ENCODE peak calls at places on chromosomes 5 and 9, in six cellular contexts. One of them, this sample, is unnamed.

GRCh38 chr5:168413062-168413461 is 73.2 kb upstream of the RARS1 start:
- DNase-seq in K562: no peak
- DNase-seq in GM12878: no peak
- DNase-seq in HCT116: peak
- DNase-seq in H1: no peak
- DNase-seq in HepG2: no peak
- DNase-seq in this sample: no peak

GRCh38 chr5:180170111-180170809 is 38.8 kb downstream of the RASGEF1C start:
- DNase-seq in K562: no peak
- DNase-seq in GM12878: no peak
- DNase-seq in HCT116: no peak
- DNase-seq in H1: no peak
- DNase-seq in HepG2: no peak
- DNase-seq in this sample: no peak

GRCh38 chr9:137731947-137732813 is 113.4 kb downstream of the EHMT1 start:
- DNase-seq in K562: no peak
- DNase-seq in GM12878: no peak
- DNase-seq in HCT116: no peak
- DNase-seq in H1: no peak
- DNase-seq in HepG2: no peak
- DNase-seq in this sample: no peak

GRCh38 chr9:100933656-100934055 is 94.9 kb upstream of the PLPPR1 start:
- DNase-seq in K562: no peak
- DNase-seq in GM12878: no peak
- DNase-seq in HCT116: no peak
- DNase-seq in H1: no peak
- DNase-seq in HepG2: no peak
- DNase-seq in this sample: no peak

GRCh38 chr5:142881076-142881466 is 110.9 kb downstream of the ARHGAP26 start:
- DNase-seq in K562: no peak
- DNase-seq in GM12878: no peak
- DNase-seq in HCT116: no peak
- DNase-seq in H1: no peak
- DNase-seq in HepG2: no peak
- DNase-seq in this sample: peak

GRCh38 chr5:170145462-170145861 is 39.8 kb downstream of the FOXI1 start:
- DNase-seq in K562: peak
- DNase-seq in GM12878: no peak
- DNase-seq in HCT116: peak
- DNase-seq in H1: no peak
- DNase-seq in HepG2: no peak
- DNase-seq in this sample: no peak

GRCh38 chr9:1761807-1762206 is 253.3 kb upstream of the SMARCA2 start:
- DNase-seq in K562: no peak
- DNase-seq in GM12878: no peak
- DNase-seq in HCT116: no peak
- DNase-seq in H1: no peak
- DNase-seq in HepG2: no peak
- DNase-seq in this sample: no peak

GRCh38 chr9:106307670-106308069 is 555.3 kb upstream of the ZNF462 start:
- DNase-seq in K562: no peak
- DNase-seq in GM12878: no peak
- DNase-seq in HCT116: no peak
- DNase-seq in H1: no peak
- DNase-seq in HepG2: no peak
- DNase-seq in this sample: no peak

GRCh38 chr5:31366941-31367340 is 165.0 kb downstream of the DROSHA start:
- DNase-seq in K562: no peak
- DNase-seq in GM12878: no peak
- DNase-seq in HCT116: no peak
- DNase-seq in H1: no peak
- DNase-seq in HepG2: no peak
- DNase-seq in this sample: no peak

GRCh38 chr9:125133403-125134316 is 9.7 kb downstream of the SCAI start:
- DNase-seq in K562: no peak
- DNase-seq in GM12878: no peak
- DNase-seq in HCT116: no peak
- DNase-seq in H1: no peak
- DNase-seq in HepG2: no peak
- DNase-seq in this sample: no peak

GRCh38 chr5:83146441-83146840 is 69.1 kb downstream of the XRCC4 start:
- DNase-seq in K562: no peak
- DNase-seq in GM12878: no peak
- DNase-seq in HCT116: no peak
- DNase-seq in H1: no peak
- DNase-seq in HepG2: no peak
- DNase-seq in this sample: no peak

GRCh38 chr5:139930406-139930805 is 112.7 kb downstream of the NRG2 start:
- DNase-seq in K562: no peak
- DNase-seq in GM12878: no peak
- DNase-seq in HCT116: no peak
- DNase-seq in H1: no peak
- DNase-seq in HepG2: no peak
- DNase-seq in this sample: no peak

GRCh38 chr5:79774171-79774854 is 84.7 kb downstream of the CMYA5 start:
- DNase-seq in K562: peak
- DNase-seq in GM12878: no peak
- DNase-seq in HCT116: peak
- DNase-seq in H1: peak
- DNase-seq in HepG2: peak
- DNase-seq in this sample: peak

GRCh38 chr9:124371183-124371582 is 44.1 kb downstream of the PSMB7 start:
- DNase-seq in K562: no peak
- DNase-seq in GM12878: no peak
- DNase-seq in HCT116: no peak
- DNase-seq in H1: no peak
- DNase-seq in HepG2: peak
- DNase-seq in this sample: no peak

GRCh38 chr5:34552686-34553085 is 103.4 kb upstream of the RAI14 start:
- DNase-seq in K562: no peak
- DNase-seq in GM12878: no peak
- DNase-seq in HCT116: no peak
- DNase-seq in H1: no peak
- DNase-seq in HepG2: no peak
- DNase-seq in this sample: no peak

GRCh38 chr9:110452227-110452801 is 114.7 kb upstream of the TXNDC8 start:
- DNase-seq in K562: no peak
- DNase-seq in GM12878: no peak
- DNase-seq in HCT116: no peak
- DNase-seq in H1: no peak
- DNase-seq in HepG2: no peak
- DNase-seq in this sample: no peak

GRCh38 chr5:32814620-32815019 is 103.5 kb downstream of the NPR3 start:
- DNase-seq in K562: no peak
- DNase-seq in GM12878: no peak
- DNase-seq in HCT116: no peak
- DNase-seq in H1: no peak
- DNase-seq in HepG2: no peak
- DNase-seq in this sample: no peak

GRCh38 chr5:122093415-122093814 is 15.4 kb upstream of the LOX start:
- DNase-seq in K562: no peak
- DNase-seq in GM12878: no peak
- DNase-seq in HCT116: no peak
- DNase-seq in H1: no peak
- DNase-seq in HepG2: no peak
- DNase-seq in this sample: no peak

GRCh38 chr9:22041792-22042191 is 32.7 kb upstream of the CDKN2B start:
- DNase-seq in K562: no peak
- DNase-seq in GM12878: no peak
- DNase-seq in HCT116: peak
- DNase-seq in H1: no peak
- DNase-seq in HepG2: no peak
- DNase-seq in this sample: no peak

GRCh38 chr5:167064199-167064811 is 1227.1 kb upstream of the WWC1 start:
- DNase-seq in K562: no peak
- DNase-seq in GM12878: no peak
- DNase-seq in HCT116: no peak
- DNase-seq in H1: no peak
- DNase-seq in HepG2: no peak
- DNase-seq in this sample: no peak

GRCh38 chr9:94639045-94639995 is at the start of gene FBP1:
- DNase-seq in K562: no peak
- DNase-seq in GM12878: no peak
- DNase-seq in HCT116: no peak
- DNase-seq in H1: no peak
- DNase-seq in HepG2: no peak
- DNase-seq in this sample: no peak

GRCh38 chr5:105702323-105702722 is 1968.4 kb downstream of the EFNA5 start:
- DNase-seq in K562: no peak
- DNase-seq in GM12878: no peak
- DNase-seq in HCT116: no peak
- DNase-seq in H1: no peak
- DNase-seq in HepG2: no peak
- DNase-seq in this sample: no peak

GRCh38 chr5:35608881-35609779 is 8.5 kb upstream of the SPEF2 start:
- DNase-seq in K562: no peak
- DNase-seq in GM12878: no peak
- DNase-seq in HCT116: no peak
- DNase-seq in H1: no peak
- DNase-seq in HepG2: no peak
- DNase-seq in this sample: no peak

GRCh38 chr9:127714916-127715442 is 484 bp downstream of the PTRH1 start:
- DNase-seq in K562: no peak
- DNase-seq in GM12878: no peak
- DNase-seq in HCT116: no peak
- DNase-seq in H1: no peak
- DNase-seq in HepG2: no peak
- DNase-seq in this sample: no peak

GRCh38 chr9:126806336-126806735 is 1.5 kb downstream of the ZBTB43 start:
- DNase-seq in K562: no peak
- DNase-seq in GM12878: no peak
- DNase-seq in HCT116: no peak
- DNase-seq in H1: no peak
- DNase-seq in HepG2: no peak
- DNase-seq in this sample: no peak

GRCh38 chr5:136038635-136039034 is 9.8 kb downstream of the TGFBI start:
- DNase-seq in K562: no peak
- DNase-seq in GM12878: no peak
- DNase-seq in HCT116: no peak
- DNase-seq in H1: no peak
- DNase-seq in HepG2: no peak
- DNase-seq in this sample: no peak

GRCh38 chr5:72302171-72302570 is 17.9 kb downstream of the MRPS27 start:
- DNase-seq in K562: no peak
- DNase-seq in GM12878: no peak
- DNase-seq in HCT116: no peak
- DNase-seq in H1: peak
- DNase-seq in HepG2: no peak
- DNase-seq in this sample: peak
- TF ChIP-seq ZNF274 in K562: no peak
- TF ChIP-seq ZNF274 in GM12878: no peak
- TF ChIP-seq ZNF274 in HCT116: no peak
- TF ChIP-seq ZNF274 in H1: no peak
- TF ChIP-seq ZNF274 in HepG2: no peak
- TF ChIP-seq ZNF274 in this sample: no peak

GRCh38 chr5:138596105-138596987 is 21.1 kb upstream of the HSPA9 start:
- DNase-seq in K562: no peak
- DNase-seq in GM12878: no peak
- DNase-seq in HCT116: no peak
- DNase-seq in H1: no peak
- DNase-seq in HepG2: no peak
- DNase-seq in this sample: no peak

GRCh38 chr5:138597660-138598400 is 22.6 kb upstream of the HSPA9 start:
- DNase-seq in K562: no peak
- DNase-seq in GM12878: no peak
- DNase-seq in HCT116: no peak
- DNase-seq in H1: no peak
- DNase-seq in HepG2: no peak
- DNase-seq in this sample: no peak

GRCh38 chr5:138594305-138595058 is 19.3 kb upstream of the HSPA9 start:
- DNase-seq in K562: no peak
- DNase-seq in GM12878: no peak
- DNase-seq in HCT116: no peak
- DNase-seq in H1: no peak
- DNase-seq in HepG2: no peak
- DNase-seq in this sample: no peak

DNA sequence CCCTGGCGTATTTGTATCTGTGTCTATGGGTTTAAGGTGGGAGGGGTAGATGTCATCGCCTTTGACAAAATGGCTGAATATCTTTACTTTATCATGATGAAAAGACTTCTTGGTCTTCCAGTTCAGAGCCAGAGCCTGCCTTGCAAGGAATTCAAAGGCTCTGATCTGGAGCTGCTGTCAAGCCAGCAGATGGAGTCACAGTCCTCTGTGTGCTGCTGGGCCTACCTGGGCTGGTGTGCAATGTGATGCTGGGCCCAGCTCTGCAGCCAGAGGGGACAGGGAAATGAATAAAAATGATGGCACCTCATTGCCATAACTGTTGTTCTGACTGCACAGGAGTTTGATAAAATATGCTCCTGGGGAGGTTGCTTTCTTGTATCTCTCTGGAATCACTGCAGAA is 20.2 kb upstream of the HSPA9 start:
- DNase-seq in K562: no peak
- DNase-seq in GM12878: no peak
- DNase-seq in HCT116: no peak
- DNase-seq in H1: no peak
- DNase-seq in HepG2: no peak
- DNase-seq in this sample: no peak
- TF ChIP-seq ZNF274 in K562: no peak
- TF ChIP-seq ZNF274 in GM12878: no peak
- TF ChIP-seq ZNF274 in HCT116: no peak
- TF ChIP-seq ZNF274 in H1: no peak
- TF ChIP-seq ZNF274 in HepG2: no peak
- TF ChIP-seq ZNF274 in this sample: no peak

DNA sequence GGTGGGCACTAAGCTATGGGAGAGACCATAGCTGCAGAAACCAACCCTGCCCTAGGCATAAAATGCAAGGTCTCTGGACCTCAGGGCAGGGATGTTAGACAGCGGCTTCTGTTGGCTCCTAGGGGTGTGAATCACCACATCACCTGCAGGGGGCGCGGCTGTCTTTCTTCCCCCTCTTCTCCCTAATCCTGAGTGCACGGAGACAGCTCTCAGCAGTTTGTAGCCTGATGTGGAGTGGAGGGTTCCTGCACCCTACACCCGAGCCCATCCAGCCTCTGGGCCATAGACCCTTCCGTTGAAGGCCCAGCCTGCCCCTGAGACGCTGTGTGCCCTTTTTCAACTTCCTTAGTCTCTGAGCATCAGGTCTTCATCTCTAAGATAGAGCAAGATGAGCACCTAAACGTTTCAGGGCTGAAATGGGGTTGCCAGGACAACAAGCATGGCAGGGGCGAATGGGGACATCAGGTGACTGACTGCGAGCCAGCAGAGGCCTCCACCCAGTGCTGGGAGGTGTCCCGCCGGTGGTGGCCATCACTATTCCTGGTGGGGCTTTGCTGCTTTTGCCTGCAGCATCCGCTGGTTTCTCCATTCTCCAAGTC is 2.3 kb upstream of the SEC16A start:
- DNase-seq in K562: peak
- DNase-seq in GM12878: no peak
- DNase-seq in HCT116: no peak
- DNase-seq in H1: peak
- DNase-seq in HepG2: peak
- DNase-seq in this sample: peak
- TF ChIP-seq ZNF274 in K562: no peak
- TF ChIP-seq ZNF274 in GM12878: no peak
- TF ChIP-seq ZNF274 in HCT116: no peak
- TF ChIP-seq ZNF274 in H1: no peak
- TF ChIP-seq ZNF274 in HepG2: no peak
- TF ChIP-seq ZNF274 in this sample: no peak

GRCh38 chr5:154858972-154859950 is 834 bp downstream of the CNOT8 start:
- DNase-seq in K562: no peak
- DNase-seq in GM12878: no peak
- DNase-seq in HCT116: no peak
- DNase-seq in H1: no peak
- DNase-seq in HepG2: no peak
- DNase-seq in this sample: no peak
- TF ChIP-seq ZNF274 in K562: no peak
- TF ChIP-seq ZNF274 in GM12878: no peak
- TF ChIP-seq ZNF274 in HCT116: no peak
- TF ChIP-seq ZNF274 in H1: no peak
- TF ChIP-seq ZNF274 in HepG2: no peak
- TF ChIP-seq ZNF274 in this sample: no peak

This sample was measured in NT2/D1.